ENCODE peak calls at places on chromosomes 7 and 10, in five cellular contexts. V is transverse colon, S is endothelial cell of umbilical vein, Z is breast epithelium, H is GM12878. Q is an unnamed sample.
A peak's percentile ranks its signal among the peaks of the same experiment; 100 is the strongest.

GRCh38 chr10:100683545-100684127 is 61.7 kb upstream of the PAX2 start:
- DNase-seq in V (no peak), S (no peak), Z (no peak), H (no peak), Q (no peak)

GRCh38 chr10:33706191-33706590 is 371.7 kb upstream of the NRP1 start:
- DNase-seq in V (peak; percentile 11), S (no peak), Z (no peak), H (no peak), Q (no peak)

GRCh38 chr10:86857097-86857825 is 100.2 kb downstream of the MMRN2 start:
- DNase-seq in V (no peak), S (peak; percentile 31), Z (no peak), H (no peak), Q (no peak)

GRCh38 chr7:50268223-50268622 is 36.3 kb upstream of the IKZF1 start:
- DNase-seq in V (no peak), S (no peak), Z (no peak), H (no peak), Q (no peak)

GRCh38 chr7:140333209-140333608 is 65.1 kb downstream of the SLC37A3 start:
- DNase-seq in V (peak; percentile 67), S (peak; percentile 21), Z (no peak), H (no peak), Q (no peak)

GRCh38 chr7:35652124-35652523 is 42.8 kb downstream of the HERPUD2 start:
- DNase-seq in V (no peak), S (no peak), Z (no peak), H (no peak), Q (no peak)

GRCh38 chr10:87546221-87546620 is 41.5 kb downstream of the MINPP1 start:
- DNase-seq in V (no peak), S (no peak), Z (no peak), H (peak; percentile 17), Q (peak; percentile 59)

GRCh38 chr10:79103585-79103984 is 34.8 kb downstream of the ZMIZ1 start:
- DNase-seq in V (no peak), S (no peak), Z (no peak), H (no peak), Q (no peak)

GRCh38 chr10:127720142-127720541 is 16.8 kb upstream of the FOXI2 start:
- DNase-seq in V (no peak), S (no peak), Z (no peak), H (no peak), Q (no peak)

GRCh38 chr7:18520450-18521235 is 25.1 kb downstream of the HDAC9 start:
- DNase-seq in V (no peak), S (no peak), Z (no peak), H (no peak), Q (no peak)
- TF ChIP-seq POLR2A in V (no peak), S (no peak), Z (no peak), H (no peak), Q (no peak)

GRCh38 chr7:125061776-125062397 is 132.3 kb upstream of the POT1 start:
- DNase-seq in V (no peak), S (peak; percentile 83), Z (no peak), H (no peak), Q (no peak)
- TF ChIP-seq POLR2AphosphoS5 in V (no peak), S (no peak), Z (no peak), H (no peak), Q (no peak)

DNA sequence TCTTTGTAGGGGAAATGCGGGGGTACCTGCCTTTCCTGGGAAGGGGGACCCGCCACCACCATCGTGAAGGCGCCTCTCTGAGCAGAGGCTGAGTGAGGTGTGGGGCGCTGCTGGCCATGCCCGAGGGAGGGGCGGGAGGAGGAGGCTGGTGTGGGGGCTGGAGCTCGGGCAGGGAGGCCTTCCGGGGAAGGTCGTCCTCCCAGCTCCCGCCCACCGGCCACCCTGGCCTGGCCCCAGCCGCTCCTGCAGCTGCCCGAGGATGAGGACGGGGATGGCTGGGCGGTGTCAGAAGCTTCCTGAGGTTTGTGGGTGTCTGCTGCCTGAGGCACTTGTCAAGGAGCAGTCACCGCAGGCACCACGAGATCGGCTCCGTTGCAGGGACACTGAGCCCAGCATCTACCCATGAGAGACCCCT is 11.4 kb downstream of the PWWP2B start:
- DNase-seq in V (peak; percentile 65), S (no peak), Z (no peak), H (no peak), Q (peak; percentile 86)
- H3K4me1 ChIP-seq in V (peaks cover 61% of the 10 kb centered on the region), S (peaks cover 23% of the 10 kb centered on the region), Z (peaks cover 2% of the 10 kb centered on the region), H (no peaks in the 10 kb centered on the region), Q (peaks cover 76% of the 10 kb centered on the region)

GRCh38 chr7:44986218-44987053 is 7.6 kb upstream of the MYO1G start:
- DNase-seq in V (peak; percentile 96), S (peak; percentile 94), Z (peak; percentile 93), H (peak; percentile 84), Q (peak; percentile 93)
- TF ChIP-seq POLR2A in V (peak; percentile 94), S (peak; percentile 98), Z (peak; percentile 95), H (peak; percentile 100), Q (peak; percentile 78)

GRCh38 chr7:6074612-6075380 is 43.6 kb downstream of the ANKRD61 start:
- DNase-seq in V (no peak), S (no peak), Z (no peak), H (no peak), Q (peak; percentile 59)
- TF ChIP-seq POLR2AphosphoS5 in V (no peak), S (no peak), Z (no peak), H (no peak), Q (no peak)

DNA sequence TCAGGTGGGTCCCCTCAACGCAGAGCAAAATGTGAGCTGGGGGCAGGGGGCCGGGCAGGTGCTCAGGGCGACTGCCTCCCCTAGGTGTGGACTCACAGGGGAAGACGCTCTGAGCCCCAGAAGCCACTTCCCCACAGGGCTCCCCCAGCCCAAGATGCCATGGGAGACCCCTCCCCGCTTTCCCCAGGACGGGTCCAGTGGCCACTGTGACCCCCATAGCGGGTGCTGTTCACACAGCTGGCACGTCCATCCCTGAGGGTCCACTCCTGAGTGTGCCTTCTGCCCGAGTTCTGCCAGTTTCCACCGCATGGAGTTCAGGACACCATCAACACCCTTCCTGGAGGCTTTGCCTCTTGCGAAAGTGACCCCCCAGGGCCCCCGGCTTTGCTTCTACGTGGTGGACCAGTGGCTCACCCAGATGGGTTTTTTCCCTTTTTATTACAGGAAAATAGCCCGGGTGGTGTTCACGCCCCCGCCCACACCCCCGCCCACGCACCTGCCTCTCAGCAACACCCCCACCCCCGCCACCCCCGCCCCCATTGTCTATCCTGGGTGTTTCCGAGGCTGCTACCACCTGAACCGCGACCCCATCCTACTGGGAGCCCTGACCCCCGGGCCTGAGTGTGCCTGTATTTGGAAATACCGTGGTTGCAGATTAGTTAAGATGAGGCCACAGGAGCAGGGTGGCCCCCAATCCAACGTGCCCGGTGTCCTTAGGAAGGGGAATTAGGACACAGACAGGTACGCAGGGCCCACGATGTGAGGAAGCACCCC is 32.0 kb downstream of the ADAP1 start:
- DNase-seq in V (peak; percentile 27), S (no peak), Z (peak; percentile 35), H (no peak), Q (peak; percentile 19)
- H3K4me1 ChIP-seq in V (peaks cover 70% of the 10 kb centered on the region), S (peaks cover 11% of the 10 kb centered on the region), Z (no peaks in the 10 kb centered on the region), H (peaks cover 47% of the 10 kb centered on the region), Q (peaks cover 36% of the 10 kb centered on the region)

DNA sequence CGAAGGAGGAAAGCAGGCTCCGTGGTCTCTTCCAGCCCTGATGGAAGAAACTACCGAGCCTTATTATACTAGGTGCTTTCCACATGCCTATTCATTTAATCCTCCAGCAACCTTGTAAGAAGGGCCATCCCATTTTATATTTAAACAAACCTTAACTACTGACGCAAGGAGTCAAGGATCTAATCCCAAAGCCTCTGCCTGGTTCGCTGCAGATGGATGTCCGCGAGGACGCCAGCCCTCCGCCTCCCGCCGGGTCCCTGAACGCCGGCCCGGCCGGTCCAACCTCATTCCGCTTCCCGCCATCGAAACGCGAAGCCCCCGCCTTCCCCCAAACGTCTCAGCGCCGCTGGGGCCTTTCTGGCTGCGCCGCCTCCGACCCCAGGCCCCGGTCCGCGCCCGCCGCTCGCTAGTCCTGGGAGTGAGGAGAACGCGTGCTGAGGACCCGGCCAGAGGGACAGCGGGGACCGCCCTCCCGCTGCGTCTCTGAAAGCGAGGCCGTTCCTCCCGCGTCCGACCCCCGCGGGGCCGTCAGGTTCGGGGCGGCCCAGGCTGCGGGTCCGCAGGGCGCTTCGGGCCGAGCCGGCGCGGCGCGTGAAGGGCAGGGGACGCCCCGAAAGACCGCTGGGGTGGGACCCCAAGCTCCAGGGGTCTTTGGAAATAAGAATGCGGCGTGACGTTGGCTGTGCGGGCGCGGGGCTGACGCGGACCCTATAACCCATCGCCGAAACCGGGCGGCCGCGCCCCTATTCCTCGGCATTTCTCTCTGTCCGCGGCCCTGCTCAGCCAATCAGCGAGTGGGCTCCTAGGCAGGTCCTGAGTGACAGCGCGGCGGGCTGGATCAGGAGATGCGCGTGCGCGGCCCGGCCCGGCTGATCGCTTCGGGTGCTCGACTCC is 448 bp upstream of the ATP6V0E2 start:
- DNase-seq in V (peak; percentile 96), S (peak; percentile 94), Z (peak; percentile 90), H (peak; percentile 73), Q (peak; percentile 98)
- TF ChIP-seq POLR2A in V (peak; percentile 11), S (peak; percentile 59), Z (no peak), H (peak; percentile 70), Q (peak; percentile 65)

GRCh38 chr7:155166108-155166507 is 96.0 kb downstream of the HTR5A start:
- DNase-seq in V (no peak), S (no peak), Z (no peak), H (no peak), Q (peak; percentile 33)

GRCh38 chr7:155166673-155167370 is 96.7 kb downstream of the HTR5A start:
- DNase-seq in V (peak; percentile 34), S (peak; percentile 84), Z (peak; percentile 68), H (no peak), Q (no peak)

GRCh38 chr7:155168607-155169006 is 98.5 kb downstream of the HTR5A start:
- DNase-seq in V (no peak), S (no peak), Z (no peak), H (no peak), Q (no peak)

GRCh38 chr7:155169081-155169480 is 99.0 kb downstream of the HTR5A start:
- DNase-seq in V (no peak), S (no peak), Z (no peak), H (no peak), Q (peak; percentile 41)

DNA sequence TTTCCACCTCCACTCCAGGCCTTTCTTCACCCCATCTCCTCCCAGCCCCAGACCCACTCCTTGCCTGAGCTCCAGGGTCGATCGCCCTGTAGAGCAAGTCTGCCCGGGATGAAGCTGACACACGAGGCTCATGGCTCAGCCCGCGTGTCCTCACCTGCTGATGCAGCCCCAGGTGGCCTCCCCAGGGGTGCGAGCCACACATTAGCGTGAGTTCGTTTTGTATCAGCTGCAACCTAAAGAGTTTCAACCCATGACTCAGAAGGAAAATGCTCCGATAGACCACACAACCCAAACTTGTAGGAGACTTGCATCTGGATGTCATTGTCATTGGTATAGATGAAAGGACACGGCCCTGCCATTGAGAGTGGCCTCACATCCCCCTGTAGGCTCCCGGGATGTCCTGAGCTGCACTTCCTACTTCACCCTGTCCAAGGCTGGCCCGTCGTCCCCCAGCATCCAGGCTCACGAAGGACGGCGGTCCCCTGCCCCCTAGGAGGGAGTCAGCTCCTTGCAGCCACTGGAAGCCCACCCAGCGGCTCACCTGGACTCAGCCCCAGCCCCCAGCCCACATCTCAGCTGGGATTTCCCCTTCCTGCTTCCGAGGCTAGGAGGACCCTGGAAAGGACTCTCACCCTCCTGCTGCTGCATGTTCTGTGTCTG is 97.7 kb downstream of the HTR5A start:
- DNase-seq in V (no peak), S (no peak), Z (no peak), H (no peak), Q (peak; percentile 63)
- TF ChIP-seq POLR2AphosphoS5 in V (no peak), S (no peak), Z (no peak), H (no peak), Q (no peak)